ENCODE peak calls at places on chromosomes 7 and 10, in seven cellular contexts. U is IMR-90, W is H9, D is trophoblast cell, P is H1, X is mesendoderm, O is mesenchymal stem cell. I is an unnamed sample.
A peak's percentile ranks its signal among the peaks of the same experiment; 100 is the strongest.

GRCh38 chr7:2158331-2159175 is 74.2 kb downstream of the MAD1L1 start:
- DNase-seq in O (no peak), W (no peak), U (no peak), D (no peak), P (no peak), X (no peak), I (no peak)

GRCh38 chr7:94888542-94888941 is 18.9 kb upstream of the PPP1R9A start:
- DNase-seq in W (peak; percentile 34), D (no peak), P (no peak), X (peak; percentile 36), O (no peak), U (no peak), I (no peak)

GRCh38 chr10:113754125-113754524 is 2.6 kb downstream of the PLEKHS1 start:
- DNase-seq in X (no peak), U (no peak), D (no peak), W (no peak), O (no peak), P (no peak), I (no peak)

GRCh38 chr10:130631139-130631864 is 495.1 kb downstream of the GLRX3 start:
- DNase-seq in D (no peak), X (no peak), O (no peak), W (no peak), U (no peak), P (no peak), I (no peak)

GRCh38 chr10:8913720-8914119 is 859.2 kb downstream of the GATA3 start:
- DNase-seq in O (no peak), D (no peak), W (no peak), U (no peak), X (no peak), P (no peak), I (no peak)

GRCh38 chr7:129790136-129790535 is 162.6 kb downstream of the UBE2H start:
- DNase-seq in O (no peak), P (no peak), D (no peak), W (no peak), X (no peak), U (peak; percentile 67), I (no peak)

GRCh38 chr7:75842836-75843446 is 29.3 kb upstream of the CCL24 start:
- DNase-seq in P (no peak), X (peak; percentile 22), D (peak; percentile 62), U (peak; percentile 93), W (no peak), O (peak; percentile 96), I (no peak)

GRCh38 chr10:124640538-124641231 is 103.5 kb downstream of the FAM53B start:
- DNase-seq in W (no peak), O (no peak), U (no peak), D (peak; percentile 29), X (no peak), P (no peak), I (peak; percentile 45)

GRCh38 chr10:63421591-63421990 is 44.2 kb downstream of the JMJD1C start:
- DNase-seq in X (no peak), W (no peak), D (no peak), U (no peak), O (no peak), P (no peak), I (no peak)

GRCh38 chr10:79136227-79137005 is 67.7 kb downstream of the ZMIZ1 start:
- DNase-seq in O (peak; percentile 46), X (no peak), D (no peak), U (no peak), W (no peak), P (no peak), I (no peak)

GRCh38 chr7:128860158-128861073 is 2.2 kb upstream of the ATP6V1F start:
- DNase-seq in X (peak; percentile 74), D (no peak), W (peak; percentile 50), U (peak; percentile 81), O (no peak), P (no peak), I (no peak)

GRCh38 chr7:102321351-102322201 is 34.7 kb downstream of the SPDYE6 start:
- DNase-seq in X (peak; percentile 72), U (no peak), P (no peak), O (peak; percentile 18), D (no peak), W (peak; percentile 62), I (no peak)

GRCh38 chr10:78269061-78269460 is 235.4 kb downstream of the RPS24 start:
- DNase-seq in X (no peak), W (no peak), O (no peak), U (no peak), P (no peak), D (no peak), I (no peak)

GRCh38 chr7:41538810-41539724 is 163.8 kb downstream of the INHBA start:
- DNase-seq in X (peak; percentile 6), U (peak; percentile 50), P (peak; percentile 25), D (no peak), W (peak; percentile 28), O (no peak), I (no peak)

GRCh38 chr10:52442576-52442975 is 128.5 kb downstream of the DKK1 start:
- DNase-seq in X (no peak), O (peak; percentile 68), U (peak; percentile 75), P (no peak), W (no peak), D (no peak), I (no peak)

GRCh38 chr10:49362596-49363260 is 33.2 kb downstream of the DRGX start:
- DNase-seq in D (no peak), W (no peak), P (no peak), O (no peak), U (no peak), X (no peak), I (no peak)

GRCh38 chr10:15140640-15141039 is 27.9 kb downstream of the NMT2 start:
- DNase-seq in X (no peak), U (no peak), O (no peak), W (no peak), P (no peak), D (no peak), I (no peak)

GRCh38 chr10:102347236-102347828 is 48.2 kb upstream of the NFKB2 start:
- DNase-seq in P (peak; percentile 43), D (peak; percentile 42), O (peak; percentile 56), U (peak; percentile 38), W (peak; percentile 70), X (peak; percentile 81), I (peak; percentile 31)

GRCh38 chr10:43857206-43857952 is 208.7 kb upstream of the ZNF32 start:
- DNase-seq in D (no peak), U (peak; percentile 95), W (no peak), X (no peak), O (peak; percentile 81), P (no peak), I (no peak)

GRCh38 chr7:20784311-20785210 is 2.1 kb downstream of the SP8 start:
- DNase-seq in O (no peak), U (no peak), X (peak; percentile 89), D (peak; percentile 22), P (no peak), W (peak; percentile 69), I (no peak)

GRCh38 chr7:18610331-18610948 is 114.9 kb downstream of the HDAC9 start:
- DNase-seq in O (peak; percentile 35), X (peak; percentile 72), W (peak; percentile 42), U (peak; percentile 28), P (peak; percentile 3), D (peak; percentile 16), I (peak; percentile 32)

DNA sequence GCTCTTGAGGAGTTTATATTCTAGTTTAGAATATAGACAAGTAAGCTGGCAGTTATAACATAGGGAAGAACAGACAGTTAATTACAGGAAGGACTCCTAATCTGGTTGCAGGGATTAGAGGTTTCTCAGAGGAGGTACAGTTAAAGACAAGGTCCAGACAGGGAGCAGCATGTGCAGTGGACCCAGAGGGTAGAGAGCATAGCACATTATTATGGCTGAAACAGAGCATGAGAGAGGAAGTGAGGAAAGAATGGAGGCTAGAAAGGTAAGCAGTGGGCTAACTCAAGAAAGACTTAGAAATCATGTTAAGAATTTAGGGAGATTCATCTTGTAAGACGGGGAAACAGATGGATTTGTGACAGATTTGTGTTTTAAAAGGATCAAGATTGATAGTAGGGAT is 9.7 kb downstream of the MIOS start:
- DNase-seq in O (no peak), W (no peak), P (no peak), D (no peak), U (no peak), X (no peak), I (no peak)
- H4K8ac ChIP-seq in O (no peak overlapping the region), W (no peak overlapping the region), P (no peak overlapping the region), D (no peak overlapping the region), U (no peak overlapping the region), X (no peak overlapping the region), I (no peak overlapping the region)

GRCh38 chr7:140674899-140675701 is 2.4 kb downstream of the ADCK2 start:
- DNase-seq in O (peak; percentile 70), W (peak; percentile 48), P (no peak), D (no peak), U (peak; percentile 57), X (peak; percentile 81), I (peak; percentile 27)
- H2BK5ac ChIP-seq in O (no peak overlapping the region), W (no peak overlapping the region), P (no peak overlapping the region), D (no peak overlapping the region), U (no peak overlapping the region), X (no peak overlapping the region), I (no peak overlapping the region)

DNA sequence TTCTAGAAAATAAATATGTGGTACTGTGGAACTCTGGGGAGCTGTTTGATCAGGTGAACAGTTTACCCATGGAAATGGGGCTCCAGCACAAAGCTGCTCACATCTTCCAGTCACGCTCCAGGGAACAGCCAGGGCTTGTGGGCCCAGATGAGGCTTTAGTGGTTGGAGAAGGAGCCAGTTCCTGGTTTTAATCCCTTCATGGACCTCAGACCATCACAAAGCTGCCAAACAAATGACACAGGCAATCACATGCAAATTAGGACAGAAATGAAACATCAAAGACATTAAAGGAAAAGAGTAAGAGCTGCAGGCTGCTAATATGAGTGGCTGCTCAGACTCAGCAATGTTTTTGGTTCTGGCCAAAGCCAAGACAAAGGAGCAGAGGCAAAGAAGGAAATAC is 2.2 kb upstream of the ATP6V0E2 start:
- DNase-seq in D (no peak), O (no peak), X (no peak), W (peak; percentile 5), U (no peak), P (no peak), I (no peak)
- H4K8ac ChIP-seq in D (no peak overlapping the region), O (no peak overlapping the region), X (no peak overlapping the region), W (no peak overlapping the region), U (no peak overlapping the region), P (no peak overlapping the region), I (no peak overlapping the region)

GRCh38 chr10:127376071-127376470 is 173.0 kb upstream of the NPS start:
- DNase-seq in P (no peak), D (peak; percentile 25), O (no peak), X (no peak), W (no peak), U (no peak), I (no peak)

GRCh38 chr10:127374074-127374680 is 174.9 kb upstream of the NPS start:
- DNase-seq in P (no peak), X (no peak), U (no peak), O (no peak), D (no peak), W (no peak), I (no peak)

GRCh38 chr10:127375423-127375822 is 173.7 kb upstream of the NPS start:
- DNase-seq in W (no peak), O (peak; percentile 64), X (no peak), U (peak; percentile 57), D (no peak), P (no peak), I (no peak)

GRCh38 chr10:127374901-127375300 is 174.2 kb upstream of the NPS start:
- DNase-seq in O (no peak), D (no peak), U (no peak), W (no peak), P (no peak), X (no peak), I (no peak)

DNA sequence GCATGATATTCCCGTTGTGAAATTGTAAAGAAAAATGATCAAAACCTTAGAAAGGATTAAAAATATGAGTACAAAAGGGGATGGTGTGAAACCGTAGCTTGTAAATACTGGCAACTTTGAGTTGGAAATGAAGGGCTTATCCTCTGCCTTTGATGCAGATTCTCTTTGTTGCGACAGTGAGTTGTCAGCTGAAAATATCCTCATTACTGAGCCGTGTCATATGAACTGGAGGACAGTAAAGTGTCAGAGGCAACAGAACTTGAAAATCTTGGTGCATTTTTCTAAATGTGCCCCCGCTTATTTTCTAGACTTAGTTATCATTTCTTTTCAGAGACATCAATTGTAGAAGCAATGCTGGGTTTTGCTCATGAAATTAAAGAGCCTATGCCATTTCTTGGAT is 170.5 kb upstream of the NPS start:
- DNase-seq in O (no peak), D (no peak), U (no peak), X (no peak), P (no peak), W (no peak), I (no peak)
- H2BK5ac ChIP-seq in O (no peak overlapping the region), D (no peak overlapping the region), U (no peak overlapping the region), X (no peak overlapping the region), P (no peak overlapping the region), W (no peak overlapping the region), I (no peak overlapping the region)

I was measured in neuronal stem cell.